ENCODE peak calls at places on chromosomes 2 and 18, in four cellular contexts. V is hypothalamus, C is T-helper 1 cell, T is EL. M is an unnamed sample.
A peak's percentile ranks its signal among the peaks of the same experiment; 100 is the strongest.

GRCh38 chr2:169693344-169693743 is 861 bp downstream of the CFAP210 start:
- DNase-seq in C (no peak), T (no peak), V (no peak), M (peak; percentile 22)

GRCh38 chr2:96353032-96353561 is 17.5 kb downstream of the NCAPH start:
- DNase-seq in V (no peak), T (peak; percentile 26), C (no peak), M (no peak)

GRCh38 chr2:223779877-223780276 is 57.5 kb downstream of the AP1S3 start:
- DNase-seq in C (no peak), T (peak; percentile 60), V (no peak), M (peak; percentile 11)

GRCh38 chr2:69957970-69958369 is 3.5 kb downstream of the ASPRV1 start:
- DNase-seq in C (no peak), T (no peak), V (no peak), M (peak; percentile 42)

GRCh38 chr18:48300463-48300961 is 108.7 kb downstream of the ZBTB7C start:
- DNase-seq in V (no peak), C (no peak), T (peak; percentile 13), M (no peak)

GRCh38 chr2:18949871-18950597 is 360.7 kb upstream of the NT5C1B start:
- DNase-seq in T (peak; percentile 81), C (no peak), V (no peak), M (no peak)

GRCh38 chr2:211534655-211535054 is 978.3 kb downstream of the CPS1 start:
- DNase-seq in V (no peak), C (no peak), T (no peak), M (no peak)

GRCh38 chr2:101677657-101678056 is 19.9 kb upstream of the MAP4K4 start:
- DNase-seq in C (no peak), V (no peak), T (no peak), M (no peak)

GRCh38 chr18:54616220-54616848 is 25.3 kb downstream of the DYNAP start:
- DNase-seq in C (no peak), T (no peak), V (no peak), M (no peak)

GRCh38 chr2:179588486-179589145 is 272.8 kb downstream of the ZNF385B start:
- DNase-seq in T (no peak), V (no peak), C (no peak), M (no peak)

GRCh38 chr2:33459745-33460144 is 16.7 kb upstream of the RASGRP3 start:
- DNase-seq in C (no peak), T (no peak), V (no peak), M (no peak)

GRCh38 chr18:49026501-49027378 is 76.0 kb upstream of the SMAD7 start:
- DNase-seq in V (no peak), T (no peak), C (no peak), M (no peak)

GRCh38 chr2:166373951-166374350 is 1.8 kb downstream of the SCN9A start:
- DNase-seq in T (peak; percentile 93), V (no peak), C (no peak), M (peak; percentile 82)

GRCh38 chr2:10548626-10549025 is 100.5 kb upstream of the ODC1 start:
- DNase-seq in V (no peak), C (no peak), T (peak; percentile 80), M (peak; percentile 80)

GRCh38 chr2:124050833-124051497 is 25.9 kb downstream of the CNTNAP5 start:
- DNase-seq in V (no peak), C (no peak), T (no peak), M (peak; percentile 93)

M was measured in SK-N-DZ.